ENCODE peak calls at places on chromosomes 6 and 20, in eight cellular contexts. W, L, E, Q, F, J, B and D are unnamed samples.

GRCh38 chr6:139508023-139508422 is 133.6 kb upstream of the CITED2 start:
- DNase-seq in W (no peak), L (peak), E (no peak), Q (no peak), F (no peak), J (no peak), B (no peak), D (no peak)

GRCh38 chr20:41348430-41349172 is 8.0 kb downstream of the LPIN3 start:
- DNase-seq in W (no peak), L (no peak), E (no peak), Q (no peak), F (no peak), J (no peak), B (no peak), D (no peak)

GRCh38 chr6:78538002-78538401 is 329.3 kb upstream of the IRAK1BP1 start:
- DNase-seq in W (no peak), L (peak), E (no peak), Q (no peak), F (no peak), J (no peak), B (no peak), D (no peak)

GRCh38 chr20:61949714-61950630 is 115.7 kb downstream of the TAF4 start:
- DNase-seq in W (no peak), L (no peak), E (no peak), Q (no peak), F (peak), J (peak), B (no peak), D (no peak)

GRCh38 chr20:45965169-45966002 is 6.6 kb downstream of the ZNF335 start:
- DNase-seq in W (no peak), L (no peak), E (no peak), Q (no peak), F (peak), J (no peak), B (no peak), D (no peak)

GRCh38 chr20:20920433-20920832 is 185.7 kb downstream of the LINC00237 start:
- DNase-seq in W (no peak), L (no peak), E (no peak), Q (no peak), F (no peak), J (no peak), B (no peak), D (no peak)

GRCh38 chr6:26216015-26216885 is 129.0 kb downstream of the HFE start:
- DNase-seq in W (peak), L (peak), E (no peak), Q (peak), F (peak), J (peak), B (peak), D (peak)

GRCh38 chr6:51678905-51679620 is 408.4 kb downstream of the PKHD1 start:
- DNase-seq in W (no peak), L (no peak), E (no peak), Q (peak), F (no peak), J (peak), B (no peak), D (no peak)

GRCh38 chr6:35710241-35710847 is 21.6 kb upstream of the FKBP5 start:
- DNase-seq in W (no peak), L (no peak), E (no peak), Q (no peak), F (no peak), J (no peak), B (no peak), D (no peak)

GRCh38 chr6:87393026-87393622 is 14.6 kb upstream of the CFAP206 start:
- DNase-seq in W (peak), L (peak), E (peak), Q (peak), F (no peak), J (no peak), B (peak), D (peak)

GRCh38 chr20:62014889-62015375 is 50.7 kb downstream of the TAF4 start:
- DNase-seq in W (no peak), L (no peak), E (no peak), Q (no peak), F (no peak), J (no peak), B (no peak), D (no peak)

DNA sequence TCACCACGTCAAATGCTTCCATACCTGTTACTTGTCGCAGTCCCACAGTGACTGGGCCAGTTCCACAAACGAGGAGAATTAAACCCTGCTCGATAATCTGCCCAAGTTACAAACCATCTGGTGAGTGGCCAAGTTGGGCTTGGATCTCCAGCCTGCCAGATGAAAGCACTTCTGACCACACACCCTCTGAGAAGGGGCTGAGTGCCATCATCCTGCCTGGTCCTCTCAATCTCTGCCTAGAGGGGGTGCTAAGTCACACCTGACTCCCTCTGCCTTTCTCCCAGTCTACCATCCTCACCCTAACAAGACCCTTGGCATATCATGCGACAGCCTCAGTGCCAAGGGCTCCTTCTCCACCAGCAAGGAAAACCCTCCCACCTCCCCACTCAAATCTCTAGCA is 15.8 kb downstream of the RRP36 start:
- DNase-seq in W (no peak), L (no peak), E (no peak), Q (no peak), F (no peak), J (no peak), B (no peak), D (no peak)
- TF ChIP-seq CTCF in W (no peak), L (no peak), E (no peak), Q (no peak), F (no peak), J (no peak), B (no peak), D (no peak)

GRCh38 chr6:28353356-28353755 is 3.6 kb downstream of the ZKSCAN3 start:
- DNase-seq in W (no peak), L (no peak), E (no peak), Q (no peak), F (no peak), J (no peak), B (no peak), D (no peak)
- H3K4me3 ChIP-seq in W (no peak), L (no peak), E (peak), Q (no peak), F (no peak), J (peak), B (no peak), D (no peak)

DNA sequence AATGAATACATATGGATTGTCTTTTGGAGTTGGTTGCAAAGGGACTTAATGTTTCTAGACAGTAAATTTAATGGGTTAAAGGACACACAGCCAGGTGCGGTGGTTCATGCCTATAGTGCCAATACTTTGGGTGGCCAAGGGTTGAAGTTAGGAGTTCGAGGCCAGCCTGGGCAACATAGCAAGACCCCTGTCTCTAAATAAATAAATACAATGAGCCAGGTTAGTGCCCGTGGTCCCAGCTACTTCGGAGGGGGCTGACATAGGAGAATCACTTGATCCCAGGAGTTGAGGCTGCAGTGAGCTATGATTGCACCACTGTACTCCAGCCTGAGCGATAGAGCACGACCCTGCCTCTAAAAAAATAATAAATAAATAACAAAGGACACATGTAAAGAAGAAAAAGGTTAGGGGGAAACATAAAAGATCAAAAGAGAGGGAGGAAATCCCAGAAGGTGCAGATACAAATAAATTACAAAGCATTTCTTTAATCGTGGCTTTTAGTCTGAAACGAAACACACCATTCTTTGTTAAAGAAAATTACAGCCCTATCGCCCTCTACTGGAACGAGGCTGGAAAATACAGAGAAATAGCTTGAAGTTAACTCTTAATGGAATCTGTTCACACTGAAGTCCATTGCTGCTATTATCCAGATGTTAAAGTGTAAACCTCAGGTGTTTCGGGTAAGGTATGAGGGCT is 42.6 kb upstream of the SCML4 start:
- DNase-seq in W (peak), L (peak), E (peak), Q (peak), F (no peak), J (no peak), B (peak), D (no peak)
- TF ChIP-seq CTCF in W (peak), L (peak), E (peak), Q (peak), F (no peak), J (peak), B (peak), D (peak)

DNA sequence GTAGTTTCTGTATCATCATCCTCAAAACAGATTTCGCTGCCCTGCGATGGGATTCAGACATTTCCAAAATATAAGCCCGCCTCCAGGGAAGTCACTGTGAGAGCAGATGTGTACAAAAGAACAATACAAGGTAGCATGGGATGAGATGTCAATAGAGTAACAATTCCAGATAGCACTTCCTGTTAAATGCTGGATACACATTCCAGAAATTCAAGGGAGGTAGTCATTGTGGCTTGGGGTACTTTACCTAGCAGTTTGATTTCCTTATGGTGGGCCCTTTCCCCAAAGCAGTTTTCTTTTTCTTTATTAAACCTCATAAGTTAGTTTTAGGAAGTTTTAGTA is 2.5 kb downstream of the RNF217 start:
- DNase-seq in W (peak), L (no peak), E (no peak), Q (no peak), F (no peak), J (no peak), B (no peak), D (no peak)
- H3K4me3 ChIP-seq in W (peak), L (peak), E (peak), Q (no peak), F (peak), J (peak), B (peak), D (peak)

GRCh38 chr20:58113706-58114105 is 114.7 kb downstream of the ANKRD60 start:
- DNase-seq in W (no peak), L (no peak), E (no peak), Q (peak), F (no peak), J (no peak), B (no peak), D (no peak)

GRCh38 chr20:58111340-58112016 is 117.0 kb downstream of the ANKRD60 start:
- DNase-seq in W (no peak), L (no peak), E (no peak), Q (no peak), F (no peak), J (peak), B (no peak), D (no peak)

GRCh38 chr20:58112017-58112781 is 116.3 kb downstream of the ANKRD60 start:
- DNase-seq in W (no peak), L (peak), E (no peak), Q (peak), F (no peak), J (no peak), B (no peak), D (no peak)

GRCh38 chr20:58117944-58118343 is 110.5 kb downstream of the ANKRD60 start:
- DNase-seq in W (no peak), L (no peak), E (no peak), Q (no peak), F (no peak), J (no peak), B (no peak), D (no peak)

GRCh38 chr20:58116505-58116904 is 111.9 kb downstream of the ANKRD60 start:
- DNase-seq in W (peak), L (no peak), E (no peak), Q (no peak), F (no peak), J (no peak), B (no peak), D (no peak)
- TF ChIP-seq CTCF in W (no peak), L (no peak), E (no peak), Q (no peak), F (no peak), J (no peak), B (no peak), D (no peak)

DNA sequence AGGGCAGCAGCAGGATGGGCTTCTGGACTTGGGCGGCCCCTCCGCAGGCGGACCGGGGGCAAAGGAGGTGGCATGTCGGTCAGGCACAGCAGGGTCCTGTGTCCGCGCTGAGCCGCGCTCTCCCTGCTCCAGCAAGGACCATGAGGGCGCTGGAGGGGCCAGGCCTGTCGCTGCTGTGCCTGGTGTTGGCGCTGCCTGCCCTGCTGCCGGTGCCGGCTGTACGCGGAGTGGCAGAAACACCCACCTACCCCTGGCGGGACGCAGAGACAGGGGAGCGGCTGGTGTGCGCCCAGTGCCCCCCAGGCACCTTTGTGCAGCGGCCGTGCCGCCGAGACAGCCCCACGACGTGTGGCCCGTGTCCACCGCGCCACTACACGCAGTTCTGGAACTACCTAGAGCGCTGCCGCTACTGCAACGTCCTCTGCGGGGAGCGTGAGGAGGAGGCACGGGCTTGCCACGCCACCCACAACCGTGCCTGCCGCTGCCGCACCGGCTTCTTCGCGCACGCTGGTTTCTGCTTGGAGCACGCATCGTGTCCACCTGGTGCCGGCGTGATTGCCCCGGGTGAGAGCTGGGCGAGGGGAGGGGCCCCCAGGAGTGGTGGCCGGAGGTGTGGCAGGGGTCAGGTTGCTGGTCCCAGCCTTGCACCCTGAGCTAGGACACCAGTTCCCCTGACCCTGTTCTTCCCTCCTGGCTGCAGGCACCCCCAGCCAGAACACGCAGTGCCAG is at the start of gene TNFRSF6B:
- DNase-seq in W (no peak), L (no peak), E (no peak), Q (no peak), F (no peak), J (no peak), B (no peak), D (no peak)
- H3K4me3 ChIP-seq in W (peak), L (no peak), E (peak), Q (no peak), F (peak), J (peak), B (peak), D (peak)

GRCh38 chr20:18585134-18585533 is 2.7 kb upstream of the DTD1 start:
- DNase-seq in W (peak), L (peak), E (peak), Q (no peak), F (no peak), J (no peak), B (no peak), D (peak)

GRCh38 chr20:18587665-18588553 is at the start of gene DTD1:
- DNase-seq in W (peak), L (peak), E (peak), Q (peak), F (peak), J (peak), B (peak), D (peak)

GRCh38 chr20:18590163-18590562 is 2.3 kb downstream of the DTD1 start:
- DNase-seq in W (no peak), L (no peak), E (no peak), Q (no peak), F (no peak), J (no peak), B (no peak), D (no peak)

DNA sequence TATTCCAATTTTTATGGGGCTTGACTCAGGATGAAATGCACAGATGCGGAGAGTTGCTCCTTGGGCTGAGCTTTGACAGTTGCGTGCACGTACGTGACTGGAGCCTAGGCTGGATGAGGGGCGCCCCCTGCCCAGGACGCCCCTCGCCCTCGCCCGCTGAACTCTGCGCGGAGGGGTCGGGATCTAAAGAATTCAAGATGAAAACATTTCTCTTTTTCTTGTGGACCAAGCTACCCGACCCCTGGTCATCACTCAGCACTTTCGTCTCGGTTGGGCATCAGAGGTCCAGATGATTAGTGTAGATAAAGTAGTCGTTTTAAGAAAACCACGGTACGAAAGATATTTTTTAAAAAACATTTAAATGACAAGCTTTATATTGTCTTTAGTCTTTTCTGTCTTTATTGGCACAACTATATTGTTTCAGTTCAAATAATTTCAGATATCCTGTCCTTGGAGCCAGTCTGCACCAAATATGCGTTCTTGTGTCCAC is 745 bp downstream of the DTD1 start:
- DNase-seq in W (peak), L (no peak), E (no peak), Q (no peak), F (no peak), J (no peak), B (no peak), D (no peak)
- TF ChIP-seq CTCF in W (no peak), L (no peak), E (no peak), Q (no peak), F (no peak), J (no peak), B (no peak), D (no peak)

GRCh38 chr6:155143610-155144106 is 120.2 kb upstream of the CLDN20 start:
- DNase-seq in W (peak), L (no peak), E (no peak), Q (no peak), F (no peak), J (no peak), B (no peak), D (no peak)

GRCh38 chr6:155142163-155142901 is 121.5 kb upstream of the CLDN20 start:
- DNase-seq in W (no peak), L (no peak), E (no peak), Q (no peak), F (no peak), J (no peak), B (no peak), D (no peak)

GRCh38 chr6:155141512-155141911 is 122.3 kb upstream of the CLDN20 start:
- DNase-seq in W (no peak), L (no peak), E (no peak), Q (no peak), F (no peak), J (no peak), B (no peak), D (no peak)

GRCh38 chr6:155141002-155141401 is 122.8 kb upstream of the CLDN20 start:
- DNase-seq in W (no peak), L (no peak), E (no peak), Q (no peak), F (no peak), J (no peak), B (no peak), D (no peak)

DNA sequence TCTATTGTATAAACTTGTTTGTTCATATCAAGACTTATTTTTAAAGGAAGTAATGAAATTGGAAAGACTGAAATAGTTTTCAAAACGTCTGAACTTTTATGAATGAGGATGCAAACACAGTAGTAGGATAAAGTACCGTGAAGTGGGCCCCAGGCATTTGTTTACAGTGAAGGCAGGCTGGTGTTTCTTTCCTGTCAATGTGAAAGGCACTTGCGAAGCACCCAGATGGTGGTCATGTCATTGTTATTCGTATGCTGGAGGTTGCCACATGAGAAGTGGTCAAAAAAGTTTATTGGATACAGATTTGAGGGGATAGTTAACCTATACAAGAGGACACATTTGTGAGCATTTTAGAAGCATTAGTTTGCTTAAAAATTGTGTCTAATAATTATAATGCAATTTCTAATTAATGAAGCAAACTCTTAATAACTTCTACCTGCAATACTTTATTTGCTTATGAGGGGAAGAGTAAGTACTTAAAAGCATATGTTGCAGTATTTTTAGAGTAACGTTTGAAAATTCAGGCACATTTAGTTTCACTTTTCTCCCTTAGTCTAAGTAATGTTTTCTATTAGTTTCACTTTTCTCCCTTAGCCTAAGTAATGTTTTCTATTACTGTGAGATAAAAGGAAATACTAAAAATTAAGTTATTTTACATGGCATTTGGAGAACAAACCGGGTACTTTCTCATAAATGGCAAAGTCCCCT is 120.8 kb upstream of the CLDN20 start:
- DNase-seq in W (peak), L (peak), E (no peak), Q (no peak), F (no peak), J (no peak), B (no peak), D (no peak)
- H3K4me3 ChIP-seq in W (peak), L (peak), E (no peak), Q (no peak), F (no peak), J (peak), B (no peak), D (peak)

GRCh38 chr6:109441069-109441816 is 719 bp downstream of the SMPD2 start:
- DNase-seq in W (peak), L (peak), E (no peak), Q (no peak), F (peak), J (peak), B (peak), D (no peak)
- TF ChIP-seq CTCF in W (no peak), L (peak), E (no peak), Q (peak), F (no peak), J (no peak), B (no peak), D (peak)